ENCODE peak calls at places on chromosome 2, in four cellular contexts. M is epithelial cell of esophagus, B is HT-29, Q is ELR. K is an unnamed sample.

GRCh38 chr2:197677056-197677455 is 1.7 kb upstream of the RFTN2 start:
- DNase-seq in B (no peak), Q (no peak), M (no peak), K (no peak)

GRCh38 chr2:106089611-106090010 is 104.5 kb downstream of the UXS1 start:
- DNase-seq in B (no peak), Q (no peak), M (no peak), K (no peak)

GRCh38 chr2:238119756-238120462 is 18.6 kb upstream of the KLHL30 start:
- DNase-seq in Q (no peak), M (no peak), B (no peak), K (no peak)

GRCh38 chr2:70182689-70183088 is 8.1 kb downstream of the C2orf42 start:
- DNase-seq in Q (no peak), B (no peak), M (no peak), K (no peak)

GRCh38 chr2:157932480-157933205 is 56.5 kb upstream of the ACVR1 start:
- DNase-seq in Q (no peak), M (no peak), B (no peak), K (no peak)

GRCh38 chr2:241501551-241501950 is 6.8 kb downstream of the STK25 start:
- DNase-seq in M (no peak), Q (no peak), B (no peak), K (no peak)

GRCh38 chr2:157662401-157662800 is 33.7 kb upstream of the ACVR1C start:
- DNase-seq in B (peak; percentile 49), Q (no peak), M (peak; percentile 42), K (no peak)

GRCh38 chr2:168210898-168211570 is 36.4 kb downstream of the STK39 start:
- DNase-seq in Q (peak; percentile 95), B (peak; percentile 94), M (peak; percentile 95), K (peak; percentile 98)

GRCh38 chr2:195533771-195534642 is 123.0 kb upstream of the SLC39A10 start:
- DNase-seq in M (peak; percentile 75), Q (peak; percentile 89), B (peak; percentile 35), K (peak; percentile 52)

GRCh38 chr2:240078631-240079030 is 25.3 kb upstream of the OR6B3 start:
- DNase-seq in M (no peak), B (no peak), Q (no peak), K (no peak)

GRCh38 chr2:161486111-161486510 is 70.0 kb downstream of the TBR1 start:
- DNase-seq in M (no peak), Q (peak; percentile 11), B (no peak), K (no peak)

GRCh38 chr2:123363076-123363475 is 662.0 kb upstream of the CNTNAP5 start:
- DNase-seq in M (no peak), Q (no peak), B (no peak), K (no peak)

K was measured in RKO.